ENCODE peak calls at places on chromosomes 4 and X, in five cellular contexts. One of them, this sample, is unnamed.

GRCh38 chr4:148780426-148781005 is 338.3 kb upstream of the NR3C2 start:
- DNase-seq in GM12878: no peak
- DNase-seq in K562: no peak
- DNase-seq in HCT116: no peak
- DNase-seq in GM23338: no peak
- DNase-seq in this sample: no peak

GRCh38 chr4:73661646-73662119 is 41.4 kb upstream of the RASSF6 start:
- DNase-seq in HCT116: no peak
- DNase-seq in GM23338: no peak
- DNase-seq in K562: peak; percentile 32
- DNase-seq in GM12878: no peak
- DNase-seq in this sample: no peak

GRCh38 chr4:72286185-72286584 is 254.4 kb downstream of the NPFFR2 start:
- DNase-seq in HCT116: no peak
- DNase-seq in GM12878: no peak
- DNase-seq in K562: no peak
- DNase-seq in GM23338: peak; percentile 44
- DNase-seq in this sample: peak; percentile 72

GRCh38 chr4:88765729-88766128 is 68.1 kb upstream of the NAP1L5 start:
- DNase-seq in HCT116: no peak
- DNase-seq in GM12878: no peak
- DNase-seq in K562: no peak
- DNase-seq in GM23338: no peak
- DNase-seq in this sample: no peak

GRCh38 chr4:147244786-147245185 is 236.1 kb upstream of the EDNRA start:
- DNase-seq in K562: no peak
- DNase-seq in GM12878: no peak
- DNase-seq in GM23338: no peak
- DNase-seq in HCT116: no peak
- DNase-seq in this sample: no peak

GRCh38 chr4:87651941-87652340 is 1.9 kb downstream of the DMP1 start:
- DNase-seq in GM23338: no peak
- DNase-seq in K562: no peak
- DNase-seq in HCT116: no peak
- DNase-seq in GM12878: no peak
- DNase-seq in this sample: no peak

GRCh38 chr4:110055014-110055768 is 142.5 kb downstream of the EGF start:
- DNase-seq in GM23338: no peak
- DNase-seq in HCT116: no peak
- DNase-seq in K562: no peak
- DNase-seq in GM12878: peak; percentile 80
- DNase-seq in this sample: no peak

GRCh38 chrX:650801-651200 is 20.2 kb downstream of the SHOX start:
- DNase-seq in GM23338: no peak
- DNase-seq in HCT116: no peak
- DNase-seq in K562: no peak
- DNase-seq in GM12878: no peak
- DNase-seq in this sample: no peak

GRCh38 chr4:42152507-42153504 is at the start of gene BEND4:
- DNase-seq in GM12878: no peak
- DNase-seq in HCT116: no peak
- DNase-seq in GM23338: peak; percentile 91
- DNase-seq in K562: no peak
- DNase-seq in this sample: no peak

GRCh38 chr4:13527983-13528822 is 16.1 kb downstream of the NKX3-2 start:
- DNase-seq in GM23338: peak; percentile 47
- DNase-seq in K562: no peak
- DNase-seq in GM12878: peak; percentile 56
- DNase-seq in HCT116: no peak
- DNase-seq in this sample: no peak

GRCh38 chr4:56653461-56654237 is 27.4 kb downstream of the HOPX start:
- DNase-seq in HCT116: no peak
- DNase-seq in K562: no peak
- DNase-seq in GM12878: no peak
- DNase-seq in GM23338: peak; percentile 9
- DNase-seq in this sample: no peak

GRCh38 chr4:138439143-138439581 is 197.0 kb upstream of the SLC7A11 start:
- DNase-seq in K562: no peak
- DNase-seq in GM23338: no peak
- DNase-seq in HCT116: no peak
- DNase-seq in GM12878: no peak
- DNase-seq in this sample: no peak

GRCh38 chr4:7939377-7940108 is at the start of gene AFAP1:
- DNase-seq in GM23338: peak; percentile 96
- DNase-seq in HCT116: peak; percentile 37
- DNase-seq in K562: peak; percentile 99
- DNase-seq in GM12878: no peak
- DNase-seq in this sample: no peak

GRCh38 chrX:120260369-120260768 is 9.8 kb downstream of the ZBTB33 start:
- DNase-seq in GM23338: no peak
- DNase-seq in HCT116: no peak
- DNase-seq in K562: no peak
- DNase-seq in GM12878: no peak
- DNase-seq in this sample: no peak

GRCh38 chr4:188780028-188780427 is 640.8 kb downstream of the TRIML1 start:
- DNase-seq in K562: no peak
- DNase-seq in HCT116: no peak
- DNase-seq in GM23338: no peak
- DNase-seq in GM12878: no peak
- DNase-seq in this sample: no peak

GRCh38 chr4:26379837-26380236 is 59.0 kb downstream of the RBPJ start:
- DNase-seq in HCT116: no peak
- DNase-seq in GM23338: no peak
- DNase-seq in K562: no peak
- DNase-seq in GM12878: no peak
- DNase-seq in this sample: no peak

GRCh38 chr4:115219862-115220261 is 106.4 kb upstream of the NDST4 start:
- DNase-seq in GM12878: no peak
- DNase-seq in HCT116: no peak
- DNase-seq in K562: no peak
- DNase-seq in GM23338: no peak
- DNase-seq in this sample: no peak

GRCh38 chr4:65367306-65367705 is 303.0 kb downstream of the EPHA5 start:
- DNase-seq in GM23338: no peak
- DNase-seq in K562: no peak
- DNase-seq in HCT116: no peak
- DNase-seq in GM12878: no peak
- DNase-seq in this sample: no peak

GRCh38 chrX:261167-261857 is 19.9 kb upstream of the PLCXD1 start:
- DNase-seq in GM12878: no peak
- DNase-seq in K562: no peak
- DNase-seq in HCT116: no peak
- DNase-seq in GM23338: peak; percentile 65
- DNase-seq in this sample: no peak

GRCh38 chr4:24226018-24226417 is 336.2 kb upstream of the PPARGC1A start:
- DNase-seq in GM23338: no peak
- DNase-seq in K562: no peak
- DNase-seq in HCT116: no peak
- DNase-seq in GM12878: no peak
- DNase-seq in this sample: no peak

GRCh38 chr4:84647307-84647884 is 64.5 kb downstream of the CDS1 start:
- DNase-seq in GM12878: no peak
- DNase-seq in K562: no peak
- DNase-seq in HCT116: no peak
- DNase-seq in GM23338: peak; percentile 77
- DNase-seq in this sample: no peak

GRCh38 chr4:7013171-7013570 is 30.0 kb upstream of the TADA2B start:
- DNase-seq in K562: no peak
- DNase-seq in GM12878: no peak
- DNase-seq in HCT116: no peak
- DNase-seq in GM23338: no peak
- DNase-seq in this sample: no peak

GRCh38 chr4:40842318-40842717 is 92.6 kb downstream of the NSUN7 start:
- DNase-seq in K562: no peak
- DNase-seq in GM12878: no peak
- DNase-seq in HCT116: no peak
- DNase-seq in GM23338: no peak
- DNase-seq in this sample: no peak

GRCh38 chr4:7673111-7673510 is 238.4 kb upstream of the PSAPL1 start:
- DNase-seq in GM12878: no peak
- DNase-seq in GM23338: no peak
- DNase-seq in HCT116: no peak
- DNase-seq in K562: no peak
- DNase-seq in this sample: no peak

GRCh38 chrX:28498658-28499057 is 88.6 kb upstream of the IL1RAPL1 start:
- DNase-seq in HCT116: peak; percentile 85
- DNase-seq in GM12878: no peak
- DNase-seq in K562: no peak
- DNase-seq in GM23338: peak; percentile 42
- DNase-seq in this sample: no peak

GRCh38 chrX:30702736-30703135 is 49.5 kb downstream of the GK start:
- DNase-seq in HCT116: no peak
- DNase-seq in GM12878: no peak
- DNase-seq in K562: no peak
- DNase-seq in GM23338: no peak
- DNase-seq in this sample: no peak

GRCh38 chr4:128385683-128386304 is 98.2 kb upstream of the PGRMC2 start:
- DNase-seq in HCT116: no peak
- DNase-seq in K562: no peak
- DNase-seq in GM12878: no peak
- DNase-seq in GM23338: peak; percentile 54
- DNase-seq in this sample: no peak

GRCh38 chr4:124526760-124527159 is 185.8 kb downstream of the ANKRD50 start:
- DNase-seq in GM23338: no peak
- DNase-seq in HCT116: no peak
- DNase-seq in GM12878: no peak
- DNase-seq in K562: no peak
- DNase-seq in this sample: no peak

GRCh38 chr4:97923096-97923495 is 220.2 kb downstream of the STPG2 start:
- DNase-seq in HCT116: no peak
- DNase-seq in GM23338: no peak
- DNase-seq in K562: no peak
- DNase-seq in GM12878: no peak
- DNase-seq in this sample: no peak

GRCh38 chrX:10486373-10486772 is 134.0 kb downstream of the MID1 start:
- DNase-seq in HCT116: no peak
- DNase-seq in GM23338: no peak
- DNase-seq in GM12878: no peak
- DNase-seq in K562: no peak
- DNase-seq in this sample: no peak

GRCh38 chrX:70476934-70477733 is 32.5 kb downstream of the DLG3 start:
- DNase-seq in HCT116: peak; percentile 78
- DNase-seq in GM23338: peak; percentile 59
- DNase-seq in K562: peak; percentile 8
- DNase-seq in GM12878: no peak
- DNase-seq in this sample: peak; percentile 34

GRCh38 chrX:20378291-20378920 is 111.7 kb upstream of the RPS6KA3 start:
- DNase-seq in GM12878: peak; percentile 12
- DNase-seq in GM23338: no peak
- DNase-seq in HCT116: no peak
- DNase-seq in K562: no peak
- DNase-seq in this sample: no peak

GRCh38 chr4:176335421-176335820 is 15.7 kb downstream of the SPCS3 start:
- DNase-seq in GM12878: no peak
- DNase-seq in HCT116: no peak
- DNase-seq in GM23338: no peak
- DNase-seq in K562: no peak
- DNase-seq in this sample: no peak

GRCh38 chr4:139808381-139809206 is 143.0 kb downstream of the MGST2 start:
- DNase-seq in K562: no peak
- DNase-seq in GM12878: no peak
- DNase-seq in GM23338: no peak
- DNase-seq in HCT116: no peak
- DNase-seq in this sample: no peak

GRCh38 chr4:138223191-138223910 is 18.8 kb downstream of the SLC7A11 start:
- DNase-seq in HCT116: no peak
- DNase-seq in K562: no peak
- DNase-seq in GM23338: peak; percentile 81
- DNase-seq in GM12878: no peak
- DNase-seq in this sample: no peak

GRCh38 chr4:141238196-141238595 is 17.5 kb downstream of the ZNF330 start:
- DNase-seq in K562: no peak
- DNase-seq in HCT116: no peak
- DNase-seq in GM12878: no peak
- DNase-seq in GM23338: no peak
- DNase-seq in this sample: no peak

GRCh38 chrX:85611926-85612325 is 232.5 kb upstream of the POF1B start:
- DNase-seq in GM23338: peak; percentile 13
- DNase-seq in K562: no peak
- DNase-seq in GM12878: no peak
- DNase-seq in HCT116: no peak
- DNase-seq in this sample: no peak

DNA sequence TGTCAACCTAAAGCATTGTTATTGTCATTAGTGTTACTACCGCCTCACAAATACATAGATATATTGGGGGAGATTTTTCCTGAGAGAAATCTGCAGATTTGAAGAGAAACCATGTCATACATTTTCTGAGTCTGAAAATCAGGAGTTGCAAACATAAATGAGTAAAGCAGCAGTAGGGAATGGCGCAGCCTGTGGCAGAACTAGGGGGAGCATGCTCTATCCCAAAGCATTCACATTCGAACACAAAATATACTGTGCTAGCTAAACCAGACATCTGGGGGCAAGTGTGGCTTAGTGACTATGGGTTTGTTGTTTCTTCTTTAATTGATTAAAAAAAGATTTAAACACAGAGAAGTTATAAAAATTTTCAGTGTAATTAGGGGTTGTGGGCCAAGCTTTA is 83.2 kb downstream of the CPE start:
- DNase-seq in K562: no peak
- DNase-seq in HCT116: no peak
- DNase-seq in GM12878: no peak
- DNase-seq in GM23338: no peak
- DNase-seq in this sample: no peak
- H3K27ac ChIP-seq in K562: no peak overlapping the region
- H3K27ac ChIP-seq in HCT116: no peak overlapping the region
- H3K27ac ChIP-seq in GM12878: no peak overlapping the region
- H3K27ac ChIP-seq in GM23338: no peak overlapping the region
- H3K27ac ChIP-seq in this sample: no peak overlapping the region

DNA sequence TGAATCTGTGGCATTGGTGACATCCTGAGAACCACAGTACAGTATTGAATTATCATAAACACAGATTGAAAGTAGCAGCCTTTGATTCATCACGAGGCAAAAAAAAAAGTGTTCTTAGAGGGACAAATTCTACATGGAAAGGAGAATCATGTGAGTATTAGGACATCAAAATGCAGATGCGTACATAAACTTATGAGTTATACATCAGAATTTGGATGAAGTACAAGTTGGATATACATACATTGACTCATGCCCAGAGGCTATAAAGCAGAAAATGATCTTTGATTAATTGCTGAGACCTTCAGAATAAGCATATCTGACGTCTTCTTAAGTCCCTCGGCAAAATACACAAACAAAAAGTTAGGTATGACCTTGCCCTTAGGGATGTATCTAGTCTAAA is 206.4 kb downstream of the LDB2 start:
- DNase-seq in HCT116: no peak
- DNase-seq in GM12878: no peak
- DNase-seq in GM23338: no peak
- DNase-seq in K562: no peak
- DNase-seq in this sample: no peak
- TF ChIP-seq EZH2 in HCT116: no peak
- TF ChIP-seq EZH2 in GM12878: no peak
- TF ChIP-seq EZH2 in GM23338: no peak
- TF ChIP-seq EZH2 in K562: no peak
- TF ChIP-seq EZH2 in this sample: no peak

GRCh38 chr4:38857354-38858096 is 908 bp upstream of the TLR6 start:
- DNase-seq in GM12878: peak; percentile 82
- DNase-seq in K562: peak; percentile 23
- DNase-seq in HCT116: peak; percentile 92
- DNase-seq in GM23338: no peak
- DNase-seq in this sample: no peak
- TF ChIP-seq POLR2AphosphoS5 in GM12878: peak; percentile 67
- TF ChIP-seq POLR2AphosphoS5 in K562: no peak
- TF ChIP-seq POLR2AphosphoS5 in HCT116: peak; percentile 75
- TF ChIP-seq POLR2AphosphoS5 in GM23338: no peak
- TF ChIP-seq POLR2AphosphoS5 in this sample: no peak

GRCh38 chrX:13000311-13000811 is 25.5 kb downstream of the TMSB4X start:
- DNase-seq in GM23338: no peak
- DNase-seq in K562: no peak
- DNase-seq in GM12878: peak; percentile 90
- DNase-seq in HCT116: no peak
- DNase-seq in this sample: no peak
- H3K27ac ChIP-seq in GM23338: peak overlapping the region; percentile 63
- H3K27ac ChIP-seq in K562: no peak overlapping the region
- H3K27ac ChIP-seq in GM12878: peak overlapping the region; percentile 91
- H3K27ac ChIP-seq in HCT116: no peak overlapping the region
- H3K27ac ChIP-seq in this sample: no peak overlapping the region

This sample was measured in SK-N-MC.